ENCODE peak calls at places on chromosomes 1 and 21, in ten cellular contexts. D is endodermal cell; E is WERI-Rb-1; X is activated T-helper 1 cell treated with Interleukin-2 at 50 U/mL for 16 hours; G is stimulated activated CD4-positive, alpha-beta T cell treated with anti-CD3 and anti-CD28 coated beads, Interleukin-15, amount 100 ng/mL, for 24 hours; R is lower lobe of right lung; T is kidney glomerular epithelial cell; N is foreskin fibroblast; K is T-helper 1 cell; M is substantia nigra. H is an unnamed sample.
A peak's percentile ranks its signal among the peaks of the same experiment; 100 is the strongest.

GRCh38 chr1:236541710-236542109 is 17.9 kb downstream of the LGALS8 start:
- DNase-seq in M (no peak), D (no peak), G (no peak), K (no peak), X (no peak), R (no peak), N (no peak), E (no peak), T (no peak), H (no peak)

GRCh38 chr1:230090194-230090711 is 23.2 kb downstream of the GALNT2 start:
- DNase-seq in T (peak; percentile 32), R (no peak), N (peak; percentile 62), G (no peak), E (no peak), M (no peak), K (no peak), X (no peak), D (no peak), H (no peak)

GRCh38 chr1:90964444-90965035 is 57.3 kb downstream of the ZNF644 start:
- DNase-seq in E (no peak), K (no peak), X (no peak), T (peak; percentile 36), N (peak; percentile 21), G (no peak), D (no peak), M (no peak), R (no peak), H (no peak)

GRCh38 chr1:24373710-24374109 is 39.9 kb downstream of the STPG1 start:
- DNase-seq in X (no peak), G (no peak), D (no peak), R (no peak), N (no peak), K (no peak), T (no peak), M (no peak), E (no peak), H (no peak)

GRCh38 chr1:87284456-87285240 is 44.0 kb upstream of the LMO4 start:
- DNase-seq in E (no peak), R (no peak), G (no peak), K (no peak), N (no peak), X (no peak), D (no peak), M (no peak), T (no peak), H (no peak)

GRCh38 chr1:57369889-57370288 is 54.0 kb downstream of the DAB1 start:
- DNase-seq in E (no peak), X (no peak), D (no peak), K (no peak), N (no peak), G (no peak), T (no peak), M (no peak), R (no peak), H (no peak)

GRCh38 chr1:212186427-212187207 is 98.6 kb upstream of the PPP2R5A start:
- DNase-seq in K (no peak), R (no peak), G (peak; percentile 16), M (no peak), E (no peak), N (no peak), D (no peak), T (no peak), X (no peak), H (no peak)

GRCh38 chr1:226429868-226430715 is 22.2 kb upstream of the PARP1 start:
- DNase-seq in K (no peak), E (no peak), M (no peak), D (peak; percentile 41), G (no peak), T (no peak), X (no peak), N (no peak), R (no peak), H (no peak)

GRCh38 chr1:206717237-206717989 is 32.7 kb downstream of the MAPKAPK2 start:
- DNase-seq in E (no peak), T (no peak), X (no peak), K (no peak), R (no peak), M (no peak), G (peak; percentile 41), D (no peak), N (peak; percentile 24), H (no peak)

GRCh38 chr21:45049725-45050359 is 24.5 kb upstream of the ADARB1 start:
- DNase-seq in M (no peak), E (no peak), K (no peak), D (peak; percentile 37), T (no peak), X (no peak), N (no peak), G (no peak), R (no peak), H (no peak)

GRCh38 chr1:6001992-6002576 is 9.9 kb upstream of the NPHP4 start:
- DNase-seq in D (no peak), M (no peak), X (no peak), E (no peak), K (no peak), T (no peak), N (peak; percentile 29), R (peak; percentile 39), G (no peak), H (no peak)